ENCODE peak calls at places on chromosomes 4 and X, in four cellular contexts. One of them, this sample, is unnamed.
A peak's percentile ranks its signal among the peaks of the same experiment; 100 is the strongest.

GRCh38 chr4:146132445-146132844 is 43.1 kb upstream of the LSM6 start:
- DNase-seq in NCI-H1105: no peak
- DNase-seq in pulmonary artery endothelial cell: no peak
- DNase-seq in OCI-LY7: no peak
- DNase-seq in this sample: no peak

GRCh38 chr4:39928538-39928937 is 49.2 kb downstream of the PDS5A start:
- DNase-seq in NCI-H1105: no peak
- DNase-seq in pulmonary artery endothelial cell: no peak
- DNase-seq in OCI-LY7: no peak
- DNase-seq in this sample: no peak

GRCh38 chr4:84482564-84483563 is 16.2 kb downstream of the NKX6-1 start:
- DNase-seq in OCI-LY7: no peak
- DNase-seq in pulmonary artery endothelial cell: no peak
- DNase-seq in NCI-H1105: no peak
- DNase-seq in this sample: no peak

GRCh38 chr4:21034728-21035127 is 334.5 kb downstream of the PACRGL start:
- DNase-seq in NCI-H1105: no peak
- DNase-seq in OCI-LY7: no peak
- DNase-seq in pulmonary artery endothelial cell: no peak
- DNase-seq in this sample: no peak

GRCh38 chrX:2696698-2697215 is 5.7 kb downstream of the CD99 start:
- DNase-seq in OCI-LY7: peak; percentile 38
- DNase-seq in NCI-H1105: no peak
- DNase-seq in pulmonary artery endothelial cell: peak; percentile 93
- DNase-seq in this sample: no peak

GRCh38 chr4:37232315-37232714 is 12.2 kb upstream of the NWD2 start:
- DNase-seq in pulmonary artery endothelial cell: no peak
- DNase-seq in OCI-LY7: no peak
- DNase-seq in NCI-H1105: no peak
- DNase-seq in this sample: no peak

GRCh38 chr4:8618961-8619720 is 26.6 kb downstream of the CPZ start:
- DNase-seq in pulmonary artery endothelial cell: no peak
- DNase-seq in NCI-H1105: no peak
- DNase-seq in OCI-LY7: no peak
- DNase-seq in this sample: no peak

GRCh38 chr4:73311428-73311827 is 52.8 kb upstream of the ANKRD17 start:
- DNase-seq in pulmonary artery endothelial cell: no peak
- DNase-seq in NCI-H1105: peak; percentile 0
- DNase-seq in OCI-LY7: peak; percentile 48
- DNase-seq in this sample: peak; percentile 24

GRCh38 chr4:41750624-41751324 is 2.2 kb upstream of the PHOX2B start:
- DNase-seq in pulmonary artery endothelial cell: no peak
- DNase-seq in NCI-H1105: no peak
- DNase-seq in OCI-LY7: no peak
- DNase-seq in this sample: no peak

This sample was measured in SHP77 treated with DMSO at 0.1 percent for 48 hours.